ENCODE peak calls at places on chromosomes 1 and 21, in six cellular contexts. D is HepG2, N is HCT116, U is K562, R is GM12878, L is H1. K is an unnamed sample.

GRCh38 chr21:35050348-35051286 is 1.5 kb upstream of the RUNX1 start:
- DNase-seq in R (no peak), L (no peak), D (no peak), N (no peak), U (no peak), K (no peak)

GRCh38 chr1:232292246-232292645 is 337.7 kb downstream of the SIPA1L2 start:
- DNase-seq in R (no peak), L (no peak), U (no peak), D (no peak), N (no peak), K (no peak)

GRCh38 chr1:237013608-237014007 is 9.4 kb upstream of the MT1HL1 start:
- DNase-seq in U (no peak), D (no peak), N (no peak), L (no peak), R (no peak), K (no peak)

GRCh38 chr1:113545210-113545609 is 154.9 kb downstream of the MAGI3 start:
- DNase-seq in L (no peak), N (no peak), D (no peak), U (no peak), R (no peak), K (no peak)

GRCh38 chr1:114320586-114320985 is 166.9 kb upstream of the SYT6 start:
- DNase-seq in U (no peak), L (no peak), N (no peak), R (no peak), D (no peak), K (no peak)

GRCh38 chr1:111467805-111468716 is 5.7 kb upstream of the C1orf162 start:
- DNase-seq in N (no peak), D (no peak), L (no peak), R (no peak), U (peak; percentile 57), K (no peak)

GRCh38 chr21:35775778-35776515 is 284.4 kb downstream of the SETD4 start:
- DNase-seq in L (no peak), U (no peak), R (no peak), D (no peak), N (no peak), K (no peak)

GRCh38 chr1:13992489-13993285 is 292.7 kb downstream of the PRDM2 start:
- DNase-seq in L (no peak), N (no peak), U (no peak), R (no peak), D (no peak), K (no peak)

GRCh38 chr21:17451364-17451869 is 61.4 kb upstream of the CXADR start:
- DNase-seq in R (no peak), D (peak; percentile 28), U (no peak), N (no peak), L (no peak), K (no peak)

GRCh38 chr1:109319114-109319513 is 12.3 kb upstream of the MYBPHL start:
- DNase-seq in R (no peak), U (no peak), N (no peak), D (no peak), L (no peak), K (peak; percentile 68)

GRCh38 chr1:161131721-161132409 is 602 bp downstream of the DEDD start:
- DNase-seq in L (no peak), R (no peak), D (no peak), N (no peak), U (peak; percentile 43), K (no peak)

GRCh38 chr1:65026235-65026634 is 59.9 kb upstream of the JAK1 start:
- DNase-seq in R (no peak), L (no peak), N (no peak), U (no peak), D (no peak), K (peak; percentile 55)

GRCh38 chr1:59738152-59738551 is 76.6 kb upstream of the HOOK1 start:
- DNase-seq in U (no peak), R (no peak), D (peak; percentile 18), L (no peak), N (no peak), K (no peak)

GRCh38 chr1:228337031-228337564 is 69.5 kb downstream of the TRIM11 start:
- DNase-seq in U (no peak), D (no peak), N (no peak), L (peak; percentile 37), R (no peak), K (no peak)

GRCh38 chr1:13702425-13703127 is 2.6 kb downstream of the PRDM2 start:
- DNase-seq in N (no peak), R (peak; percentile 89), L (no peak), D (no peak), U (no peak), K (no peak)

GRCh38 chr21:15415541-15416261 is 314.1 kb upstream of the USP25 start:
- DNase-seq in N (no peak), U (no peak), D (peak; percentile 6), R (no peak), L (no peak), K (no peak)

GRCh38 chr1:85289207-85289847 is 12.9 kb upstream of the BCL10 start:
- DNase-seq in L (no peak), U (peak; percentile 47), D (no peak), R (no peak), N (peak; percentile 93), K (no peak)

GRCh38 chr1:7101187-7101586 is 315.9 kb downstream of the CAMTA1 start:
- DNase-seq in U (no peak), R (no peak), L (no peak), N (no peak), D (no peak), K (no peak)

GRCh38 chr1:243213045-243213787 is 41.9 kb downstream of the CEP170 start:
- DNase-seq in D (no peak), N (no peak), U (no peak), L (no peak), R (no peak), K (no peak)

GRCh38 chr21:42047821-42048613 is 23.1 kb upstream of the UMODL1 start:
- DNase-seq in N (no peak), L (no peak), D (no peak), U (no peak), R (no peak), K (no peak)

GRCh38 chr1:32272557-32273388 is 19.1 kb upstream of the HDAC1 start:
- DNase-seq in D (no peak), U (no peak), N (no peak), L (no peak), R (no peak), K (no peak)

GRCh38 chr1:225428879-225429455 is 1.1 kb upstream of the LBR start:
- DNase-seq in L (no peak), U (no peak), N (no peak), D (no peak), R (peak; percentile 61), K (no peak)

GRCh38 chr21:32516729-32517649 is 68.3 kb downstream of the TCP10L start:
- DNase-seq in D (no peak), N (no peak), R (no peak), U (peak; percentile 33), L (no peak), K (no peak)

GRCh38 chr1:112744019-112744578 is 29.0 kb upstream of the PPM1J start:
- DNase-seq in L (peak; percentile 86), D (no peak), U (no peak), R (no peak), N (no peak), K (no peak)

GRCh38 chr1:44832068-44832700 is 10.9 kb downstream of the PTCH2 start:
- DNase-seq in R (no peak), D (no peak), L (no peak), N (no peak), U (peak; percentile 43), K (no peak)

GRCh38 chr1:116693759-116694482 is 26.4 kb upstream of the IGSF3 start:
- DNase-seq in L (no peak), D (no peak), R (no peak), U (peak; percentile 54), N (no peak), K (no peak)

GRCh38 chr1:21304488-21304887 is 14.2 kb upstream of the ECE1 start:
- DNase-seq in U (no peak), R (no peak), D (no peak), N (no peak), L (no peak), K (no peak)

GRCh38 chr1:21302747-21303715 is 12.8 kb upstream of the ECE1 start:
- DNase-seq in U (no peak), R (no peak), L (no peak), N (no peak), D (no peak), K (no peak)

GRCh38 chr1:21300774-21301173 is 10.5 kb upstream of the ECE1 start:
- DNase-seq in D (no peak), L (no peak), R (no peak), U (no peak), N (no peak), K (no peak)

GRCh38 chr1:21299780-21300395 is 9.6 kb upstream of the ECE1 start:
- DNase-seq in N (no peak), R (no peak), U (no peak), D (no peak), L (no peak), K (no peak)

DNA sequence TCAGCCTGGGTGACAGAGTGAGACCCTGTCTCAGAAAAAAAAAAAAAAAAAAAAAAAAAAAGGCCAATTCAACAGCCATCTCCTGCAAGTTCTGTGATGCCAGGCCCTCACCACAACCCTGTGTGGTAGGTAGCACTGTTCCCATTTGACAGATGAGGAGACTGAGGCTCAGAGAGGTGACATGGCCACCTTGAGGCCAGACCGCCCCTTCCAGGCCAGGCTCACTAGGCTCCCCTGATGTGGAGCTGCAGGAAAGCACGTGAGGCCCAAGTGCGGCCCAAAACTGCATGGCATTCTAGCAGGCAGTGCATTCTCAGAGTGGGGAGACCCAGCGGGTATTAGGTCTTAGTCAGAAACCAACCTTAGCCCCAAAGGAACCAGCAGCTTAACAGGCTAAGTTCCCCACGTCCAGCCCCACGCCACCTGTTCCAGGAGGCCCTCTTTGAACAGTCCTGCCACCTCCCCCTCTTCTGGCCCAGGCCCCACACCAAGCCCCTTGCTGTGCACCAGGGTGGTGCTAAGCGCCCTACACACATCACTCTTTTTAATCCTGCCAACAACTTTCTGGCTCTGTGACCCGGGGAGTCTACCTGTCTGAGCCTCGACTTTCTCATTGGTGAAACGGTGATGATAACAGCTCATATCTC is 11.7 kb upstream of the ECE1 start:
- DNase-seq in U (no peak), N (no peak), D (no peak), L (no peak), R (no peak), K (no peak)
- TF ChIP-seq ZNF274 in U (no peak), N (no peak), D (no peak), L (no peak), R (no peak), K (no peak)

GRCh38 chr1:2437617-2438016 is 25.3 kb upstream of the PEX10 start:
- DNase-seq in R (no peak), L (no peak), D (no peak), N (no peak), U (no peak), K (no peak)
- TF ChIP-seq ZNF274 in R (no peak), L (no peak), D (no peak), N (no peak), U (no peak), K (no peak)

GRCh38 chr1:55070765-55071164 is 31.4 kb downstream of the PCSK9 start:
- DNase-seq in D (no peak), N (no peak), L (no peak), R (no peak), U (no peak), K (no peak)
- TF ChIP-seq ZNF274 in D (no peak), N (no peak), L (no peak), R (no peak), U (no peak), K (no peak)

DNA sequence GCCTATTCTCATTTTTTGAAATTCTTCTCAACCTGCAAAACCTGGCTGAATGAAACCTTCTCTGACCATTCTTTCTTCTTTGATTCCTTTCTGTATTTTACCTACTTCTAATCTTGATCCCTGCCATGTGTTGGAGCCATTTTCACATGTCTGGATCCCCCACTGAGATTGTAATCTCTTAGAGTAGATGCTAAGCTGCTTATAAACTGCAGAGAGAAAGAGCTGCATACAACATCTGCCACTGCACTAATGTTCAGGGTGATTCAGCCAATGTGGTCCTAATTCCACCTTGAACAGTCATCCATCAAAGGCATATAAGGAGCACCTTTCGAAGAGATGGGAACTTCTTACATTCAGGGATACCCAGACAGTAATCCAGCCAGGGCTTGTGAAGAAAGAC is 16.2 kb upstream of the DAB1 start:
- DNase-seq in L (no peak), N (no peak), D (no peak), R (no peak), U (no peak), K (no peak)
- TF ChIP-seq ZNF274 in L (no peak), N (no peak), D (no peak), R (no peak), U (no peak), K (no peak)